ENCODE peak calls at places on chromosome 2, in four cellular contexts. Q is ovary, W is SJCRH30, Y is A549. U is an unnamed sample.

GRCh38 chr2:233566141-233566956 is at the start of gene USP40:
- DNase-seq in Y (peak), Q (peak), W (peak), U (peak)

GRCh38 chr2:169999041-169999440 is 171.8 kb downstream of the UBR3 start:
- DNase-seq in Y (no peak), Q (no peak), W (no peak), U (no peak)

GRCh38 chr2:150710916-150711315 is 223.4 kb upstream of the RND3 start:
- DNase-seq in Q (no peak), W (peak), Y (no peak), U (no peak)

GRCh38 chr2:52613064-52613463 is 1154.5 kb upstream of the CHAC2 start:
- DNase-seq in Y (no peak), Q (no peak), W (peak), U (no peak)

GRCh38 chr2:177783835-177784448 is 288.6 kb downstream of the PDE11A start:
- DNase-seq in Y (no peak), W (peak), Q (no peak), U (no peak)

GRCh38 chr2:207253946-207254345 is 88.2 kb upstream of the KLF7 start:
- DNase-seq in Y (peak), Q (no peak), W (no peak), U (no peak)

GRCh38 chr2:44596537-44597320 is 235.0 kb downstream of the CAMKMT start:
- DNase-seq in Y (no peak), Q (no peak), W (peak), U (no peak)

GRCh38 chr2:26054598-26055348 is 20.9 kb downstream of the RAB10 start:
- DNase-seq in Y (no peak), W (no peak), Q (no peak), U (no peak)

GRCh38 chr2:3434005-3434404 is 54.5 kb downstream of the TRAPPC12 start:
- DNase-seq in Q (no peak), Y (no peak), W (no peak), U (no peak)

GRCh38 chr2:67006373-67006960 is 390.7 kb upstream of the ETAA1 start:
- DNase-seq in Q (no peak), Y (no peak), W (no peak), U (no peak)

GRCh38 chr2:25160376-25160775 is 8.0 kb downstream of the POMC start:
- DNase-seq in W (no peak), Q (no peak), Y (no peak), U (no peak)

GRCh38 chr2:112794131-112794733 is 9.9 kb upstream of the IL1A start:
- DNase-seq in Q (no peak), Y (peak), W (no peak), U (no peak)

GRCh38 chr2:181896286-181896685 is 4.8 kb downstream of the ITPRID2 start:
- DNase-seq in Q (no peak), Y (no peak), W (no peak), U (no peak)
- H3K27ac ChIP-seq in Q (no peak), Y (no peak), W (no peak), U (no peak)

DNA sequence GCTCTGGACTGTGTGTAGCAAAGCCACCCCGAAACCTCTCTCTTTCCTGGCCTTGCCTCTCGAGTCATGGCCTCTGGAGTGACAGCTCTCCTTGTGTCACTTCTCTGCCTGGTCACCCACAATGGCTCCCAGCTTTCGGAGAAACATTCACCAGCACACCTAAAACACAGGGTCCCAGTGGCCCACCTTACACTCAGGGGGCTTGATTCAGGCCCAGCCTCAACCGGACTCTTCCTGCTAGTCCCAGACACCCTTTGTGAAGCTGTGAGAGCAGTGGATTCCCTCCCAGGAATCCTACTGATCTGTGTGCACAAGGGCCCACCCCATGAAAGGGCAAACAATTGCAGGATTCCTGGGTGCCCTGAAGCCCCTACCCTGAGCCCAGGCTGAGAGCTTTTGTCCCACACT is 137.2 kb upstream of the HAAO start:
- DNase-seq in Y (no peak), Q (no peak), W (no peak), U (no peak)
- H3K27ac ChIP-seq in Y (no peak), Q (peak), W (peak), U (no peak)

GRCh38 chr2:29124504-29124903 is 9.3 kb downstream of the CLIP4 start:
- DNase-seq in Y (no peak), Q (no peak), W (no peak), U (no peak)

GRCh38 chr2:29129586-29130281 is 14.5 kb downstream of the CLIP4 start:
- DNase-seq in Q (no peak), W (no peak), Y (no peak), U (no peak)

GRCh38 chr2:29134933-29135332 is 19.7 kb downstream of the CLIP4 start:
- DNase-seq in W (peak), Y (no peak), Q (no peak), U (no peak)

DNA sequence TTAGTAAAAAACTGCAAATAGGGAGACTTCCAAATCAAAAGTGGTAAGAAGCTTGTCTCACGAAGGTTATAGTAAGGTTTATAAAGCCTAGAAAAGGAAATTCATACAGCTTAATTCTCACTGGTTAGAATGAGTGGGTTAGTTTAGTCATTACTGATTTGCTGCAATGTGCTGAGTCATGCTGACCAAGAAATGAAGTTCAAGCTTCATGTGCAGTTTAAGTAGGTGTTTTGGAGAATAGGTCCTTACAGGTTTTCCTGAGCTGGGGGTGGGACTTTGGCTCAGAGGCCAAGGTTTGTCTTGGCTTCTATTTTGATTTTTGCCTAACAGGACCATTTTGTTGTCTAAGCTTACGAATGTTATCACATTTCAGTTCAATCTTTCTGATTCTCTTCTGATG is 15.1 kb downstream of the CLIP4 start:
- DNase-seq in Q (no peak), W (no peak), Y (peak), U (no peak)
- H3K27ac ChIP-seq in Q (no peak), W (peak), Y (peak), U (peak)

DNA sequence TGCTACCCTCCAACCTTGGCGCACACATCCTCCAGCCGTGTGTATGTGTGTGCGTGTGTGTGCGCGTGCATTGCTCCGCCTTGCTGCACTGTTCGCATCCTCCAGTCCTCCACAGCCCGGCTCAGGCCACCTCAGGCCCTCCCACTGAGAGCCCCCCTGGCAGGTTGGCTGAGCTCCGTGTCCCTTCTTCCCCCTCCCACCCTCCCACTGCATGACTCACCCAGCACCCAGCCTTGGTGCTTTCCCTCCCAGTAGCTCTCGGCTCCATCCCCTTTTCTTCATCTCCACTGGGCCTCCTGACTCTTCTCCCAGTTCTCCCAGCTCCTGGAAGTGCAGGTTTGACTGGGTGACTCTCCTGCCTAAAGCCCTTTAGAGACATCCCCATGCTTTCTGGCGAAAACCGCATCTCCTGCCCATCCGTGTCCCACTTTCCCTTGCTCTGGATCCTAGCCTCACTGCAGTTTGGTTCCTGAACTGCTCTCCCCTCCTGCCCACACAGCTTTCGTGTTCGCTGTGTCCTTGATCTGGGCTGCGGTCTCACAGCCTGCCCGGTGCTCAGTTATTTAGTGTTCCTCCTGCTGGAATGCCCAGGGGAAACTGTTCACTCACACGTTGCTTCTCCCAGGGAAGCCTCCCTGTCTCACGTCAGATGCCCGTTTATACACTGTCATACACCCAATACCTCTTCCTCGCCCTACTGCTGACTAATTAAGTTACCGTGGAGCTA is 4.9 kb downstream of the TMEM177 start:
- DNase-seq in Y (no peak), W (peak), Q (peak), U (no peak)
- H3K27ac ChIP-seq in Y (no peak), W (peak), Q (peak), U (no peak)

GRCh38 chr2:189267491-189267890 is 87.9 kb upstream of the COL5A2 start:
- DNase-seq in W (no peak), Y (no peak), Q (no peak), U (no peak)
- H3K27ac ChIP-seq in W (no peak), Y (peak), Q (no peak), U (no peak)

GRCh38 chr2:240325654-240326031 is 109.8 kb upstream of the GPC1 start:
- DNase-seq in Q (peak), Y (no peak), W (peak), U (peak)
- H3K27ac ChIP-seq in Q (no peak), Y (no peak), W (no peak), U (no peak)